ENCODE peak calls at places on chromosome 3, in eight cellular contexts. A is stimulated activated CD4-positive, alpha-beta T cell treated with anti-CD3 and anti-CD28 coated beads, Interleukin-2, amount 100 ng/mL, for 48 hours; J is stimulated activated CD8-positive, alpha-beta memory T cell treated with anti-CD3 and anti-CD28 coated beads, Interleukin-4, amount 100 ng/mL, for 1 hour; C is esophagus muscularis mucosa; Q is nephron progenitor cell; U is dorsolateral prefrontal cortex; W is T-cell; T is AG20443. H is an unnamed sample.

GRCh38 chr3:157103280-157103679 is 56.7 kb downstream of the CCNL1 start:
- DNase-seq in A (no peak), J (no peak), C (no peak), Q (no peak), U (no peak), W (no peak), T (no peak), H (no peak)

GRCh38 chr3:49351521-49352011 is 6.6 kb downstream of the GPX1 start:
- DNase-seq in A (no peak), J (no peak), C (no peak), Q (no peak), U (no peak), W (no peak), T (peak; percentile 72), H (no peak)

GRCh38 chr3:54932606-54933005 is 4.7 kb upstream of the LRTM1 start:
- DNase-seq in A (no peak), J (no peak), C (no peak), Q (no peak), U (peak; percentile 58), W (no peak), T (no peak), H (no peak)

GRCh38 chr3:11536936-11537612 is 106.6 kb downstream of the VGLL4 start:
- DNase-seq in A (no peak), J (no peak), C (no peak), Q (no peak), U (no peak), W (no peak), T (no peak), H (no peak)

GRCh38 chr3:32140943-32141342 is 34.5 kb downstream of the GPD1L start:
- DNase-seq in A (no peak), J (no peak), C (no peak), Q (no peak), U (no peak), W (no peak), T (no peak), H (no peak)

GRCh38 chr3:139994891-139995290 is 59.9 kb downstream of the CLSTN2 start:
- DNase-seq in A (no peak), J (no peak), C (peak; percentile 55), Q (no peak), U (no peak), W (no peak), T (no peak), H (no peak)

GRCh38 chr3:138381950-138382715 is 33.8 kb downstream of the MRAS start:
- DNase-seq in A (no peak), J (no peak), C (no peak), Q (no peak), U (peak; percentile 62), W (no peak), T (peak; percentile 81), H (peak; percentile 80)

GRCh38 chr3:134918448-134918847 is 123.4 kb downstream of the EPHB1 start:
- DNase-seq in A (no peak), J (no peak), C (no peak), Q (no peak), U (no peak), W (no peak), T (no peak), H (no peak)

GRCh38 chr3:39250116-39250747 is 29.6 kb downstream of the CX3CR1 start:
- DNase-seq in A (no peak), J (no peak), C (peak; percentile 89), Q (no peak), U (no peak), W (no peak), T (peak; percentile 40), H (no peak)

GRCh38 chr3:190826018-190826417 is 36.5 kb downstream of the GMNC start:
- DNase-seq in A (no peak), J (no peak), C (no peak), Q (no peak), U (no peak), W (no peak), T (no peak), H (peak; percentile 55)

H was measured in right lobe of liver.